ENCODE peak calls at places on chromosomes 12 and 14, in six cellular contexts. Q is PC-3, T is esophagus muscularis mucosa, A is BJ, M is epithelial cell of esophagus, G is foreskin fibroblast. J is an unnamed sample.

GRCh38 chr12:127310548-127310947 is 956.4 kb upstream of the TMEM132C start:
- DNase-seq in Q (no peak), T (no peak), A (no peak), M (peak), G (no peak), J (no peak)

GRCh38 chr14:100721568-100721967 is 5.1 kb upstream of the DLK1 start:
- DNase-seq in Q (no peak), T (no peak), A (no peak), M (no peak), G (no peak), J (no peak)

GRCh38 chr12:74401966-74402365 is 135.7 kb upstream of the ATXN7L3B start:
- DNase-seq in Q (no peak), T (no peak), A (no peak), M (no peak), G (no peak), J (no peak)

GRCh38 chr12:54479421-54479820 is 6.0 kb upstream of the GTSF1 start:
- DNase-seq in Q (peak), T (no peak), A (peak), M (no peak), G (peak), J (no peak)

GRCh38 chr14:72089625-72090024 is 157.4 kb downstream of the RGS6 start:
- DNase-seq in Q (no peak), T (no peak), A (no peak), M (no peak), G (no peak), J (no peak)

GRCh38 chr12:109291531-109292341 is 17.3 kb downstream of the FOXN4 start:
- DNase-seq in Q (no peak), T (no peak), A (no peak), M (no peak), G (peak), J (no peak)

GRCh38 chr12:13347241-13348043 is 150.9 kb downstream of the EMP1 start:
- DNase-seq in Q (peak), T (no peak), A (peak), M (peak), G (peak), J (no peak)

GRCh38 chr14:77638738-77639137 is 22.3 kb upstream of the SPTLC2 start:
- DNase-seq in Q (peak), T (no peak), A (peak), M (peak), G (peak), J (no peak)

GRCh38 chr14:71478542-71478941 is 453.7 kb upstream of the RGS6 start:
- DNase-seq in Q (no peak), T (no peak), A (no peak), M (peak), G (peak), J (no peak)

GRCh38 chr12:92717202-92717601 is 14.4 kb downstream of the PLEKHG7 start:
- DNase-seq in Q (peak), T (no peak), A (no peak), M (peak), G (peak), J (no peak)
- TF ChIP-seq CTCF in Q (peak), T (peak), A (peak), M (peak), G (peak), J (peak)

DNA sequence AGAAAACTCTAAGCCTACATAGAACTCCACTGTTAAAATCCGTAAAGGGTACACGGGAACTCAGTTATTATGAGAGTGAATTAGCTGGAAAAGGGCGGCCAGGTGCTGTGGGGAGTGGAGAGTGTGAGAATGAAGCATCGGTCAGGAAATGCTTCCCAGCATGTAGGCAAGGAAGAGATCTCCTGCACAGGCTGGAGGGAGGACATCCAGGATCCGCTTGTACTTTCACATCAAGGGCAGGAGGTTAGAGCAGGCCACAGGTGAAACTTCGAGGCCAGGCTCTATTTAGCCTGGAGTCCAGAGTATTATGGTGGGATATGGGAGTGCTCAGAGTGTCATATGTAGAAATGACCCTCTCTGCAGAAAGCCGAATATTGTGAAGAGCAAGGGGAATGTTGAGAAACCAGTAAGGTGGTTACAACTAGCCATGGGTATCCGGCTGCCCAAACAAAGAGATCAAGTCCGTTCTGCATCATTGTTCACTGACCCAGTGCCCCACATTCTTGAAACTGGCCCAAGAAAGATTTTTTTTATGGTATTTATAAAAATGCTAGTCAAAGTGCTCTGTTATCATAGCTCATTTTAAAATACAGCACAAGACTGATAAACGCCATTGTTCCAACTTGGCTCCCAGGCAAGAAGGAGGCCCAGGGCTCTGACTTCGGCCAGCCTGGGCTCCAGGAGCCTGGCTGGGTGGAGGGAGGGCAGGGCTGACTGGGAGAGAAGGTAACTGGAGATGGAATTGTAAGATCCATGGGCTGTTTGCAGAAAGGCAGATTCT is 79.4 kb upstream of the HIF1A start:
- DNase-seq in Q (peak), T (no peak), A (no peak), M (no peak), G (no peak), J (no peak)
- H3K4me3 ChIP-seq in Q (peak), T (no peak), A (no peak), M (no peak), G (no peak), J (no peak)

DNA sequence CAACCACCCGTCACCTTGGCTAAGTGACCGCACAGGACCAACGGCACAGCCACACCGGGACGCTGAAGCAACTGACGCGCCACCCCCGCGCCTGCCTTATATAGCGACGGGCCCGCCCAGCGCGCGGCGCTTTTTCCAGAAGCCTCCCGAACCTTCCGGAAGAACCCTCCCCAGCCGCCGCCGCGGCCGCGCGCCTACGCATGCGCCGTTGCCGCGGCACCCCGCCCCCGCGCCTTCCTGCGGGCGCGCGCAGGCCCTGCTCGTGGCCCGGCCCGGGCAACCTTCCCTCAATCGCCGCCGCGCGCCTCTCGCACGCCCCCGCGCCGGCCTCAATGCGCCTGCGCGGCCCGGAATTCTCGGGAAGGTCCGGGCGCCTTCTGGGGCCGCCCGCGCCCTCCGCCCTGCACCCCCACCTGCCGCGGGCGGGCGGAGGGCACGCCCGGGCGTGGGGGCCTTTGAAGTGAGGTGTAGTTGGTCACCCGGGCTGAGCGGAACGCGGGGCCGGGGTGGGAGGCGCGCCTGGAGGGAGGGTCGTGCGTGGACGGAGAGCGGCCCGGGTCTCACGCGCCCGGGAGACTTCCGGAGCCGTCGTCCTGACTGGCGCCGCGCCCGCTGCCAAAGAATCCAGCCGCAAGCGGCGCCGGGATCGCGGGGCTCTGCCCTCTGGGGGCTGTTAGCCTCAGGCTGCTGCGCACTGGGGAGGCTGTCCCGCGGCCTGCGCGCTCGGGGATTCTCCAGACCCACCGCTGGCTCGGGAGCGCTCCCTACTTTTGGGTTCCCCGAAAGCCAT is at the start of gene HSP90AA1:
- DNase-seq in Q (peak), T (peak), A (peak), M (peak), G (peak), J (peak)
- TF ChIP-seq CTCF in Q (peak), T (peak), A (peak), M (no peak), G (no peak), J (no peak)

GRCh38 chr12:120316798-120317257 is 10.8 kb downstream of the PLA2G1B start:
- DNase-seq in Q (peak), T (no peak), A (no peak), M (peak), G (no peak), J (no peak)
- H3K4me3 ChIP-seq in Q (peak), T (peak), A (peak), M (peak), G (peak), J (peak)

DNA sequence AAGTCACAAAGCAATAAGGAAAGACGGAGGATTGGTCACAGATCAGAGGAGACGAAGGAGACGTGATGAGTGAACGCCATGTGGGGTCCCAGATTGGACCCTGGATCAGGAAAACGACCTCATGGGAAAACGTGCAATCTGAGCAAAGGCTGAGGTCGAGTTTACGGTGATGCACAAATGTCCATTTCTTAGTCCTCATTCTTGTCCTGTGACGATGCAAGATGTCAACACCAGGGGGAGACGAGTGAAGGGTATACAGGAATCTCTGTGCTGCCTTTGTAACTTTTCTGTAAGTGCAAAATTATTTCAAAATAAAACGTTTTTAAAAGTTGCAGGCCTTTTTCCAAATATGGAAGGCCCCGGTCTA is 329.8 kb downstream of the MED13L start:
- DNase-seq in Q (no peak), T (peak), A (no peak), M (no peak), G (no peak), J (no peak)
- TF ChIP-seq CTCF in Q (no peak), T (no peak), A (no peak), M (no peak), G (no peak), J (no peak)